ENCODE peak calls at places on chromosomes 1 and 21, in seven cellular contexts. O, E, H, D, G, Y and A are unnamed samples.

GRCh38 chr1:155286544-155286943 is 9.3 kb downstream of the HCN3 start:
- DNase-seq in H (no peak), D (no peak), G (no peak), O (no peak), E (no peak), Y (no peak), A (no peak)

GRCh38 chr1:212179394-212180076 is 105.7 kb upstream of the PPP2R5A start:
- DNase-seq in E (no peak), O (peak; percentile 73), G (no peak), H (no peak), Y (no peak), D (no peak), A (no peak)

GRCh38 chr1:176193023-176193422 is 14.1 kb downstream of the COP1 start:
- DNase-seq in D (no peak), Y (no peak), H (no peak), E (no peak), O (no peak), G (no peak), A (no peak)

GRCh38 chr1:98119793-98120192 is 199.0 kb upstream of the DPYD start:
- DNase-seq in E (no peak), G (no peak), Y (no peak), D (no peak), H (no peak), O (peak; percentile 29), A (no peak)

GRCh38 chr1:176552217-176552974 is 89.4 kb downstream of the PAPPA2 start:
- DNase-seq in E (no peak), H (no peak), D (no peak), Y (no peak), O (no peak), G (no peak), A (no peak)

GRCh38 chr1:172180886-172181285 is 239.6 kb upstream of the C1orf105 start:
- DNase-seq in O (peak; percentile 71), G (peak; percentile 16), E (peak; percentile 26), H (no peak), Y (peak; percentile 40), D (peak; percentile 31), A (no peak)

GRCh38 chr1:220811695-220812094 is 25.0 kb downstream of the MTARC1 start:
- DNase-seq in D (no peak), Y (no peak), O (no peak), G (no peak), E (no peak), H (no peak), A (no peak)

GRCh38 chr1:69121708-69122107 is 446.0 kb upstream of the LRRC7 start:
- DNase-seq in G (no peak), Y (no peak), E (no peak), H (no peak), D (no peak), O (peak; percentile 74), A (no peak)

GRCh38 chr1:234264832-234265231 is 108.4 kb upstream of the COA6 start:
- DNase-seq in H (no peak), G (no peak), E (no peak), D (no peak), Y (no peak), O (no peak), A (no peak)

GRCh38 chr1:180150982-180151381 is 3.7 kb upstream of the QSOX1 start:
- DNase-seq in H (no peak), G (no peak), D (no peak), O (peak; percentile 86), E (no peak), Y (no peak), A (no peak)

GRCh38 chr21:17045214-17045835 is 467.5 kb upstream of the CXADR start:
- DNase-seq in G (no peak), H (no peak), E (no peak), D (no peak), Y (no peak), O (peak; percentile 49), A (no peak)

GRCh38 chr1:84103197-84103992 is 40.7 kb upstream of the PRKACB start:
- DNase-seq in O (peak; percentile 85), E (peak; percentile 27), Y (peak; percentile 73), D (peak; percentile 39), G (no peak), H (no peak), A (no peak)

GRCh38 chr1:53076721-53077598 is 14.9 kb downstream of the PODN start:
- DNase-seq in Y (peak; percentile 41), G (no peak), D (no peak), E (peak; percentile 10), O (no peak), H (peak; percentile 68), A (no peak)

GRCh38 chr1:159282118-159282517 is 20.0 kb upstream of the FCER1A start:
- DNase-seq in O (peak; percentile 6), D (no peak), H (no peak), G (no peak), Y (no peak), E (no peak), A (no peak)

GRCh38 chr1:168116327-168116799 is 20.4 kb downstream of the GPR161 start:
- DNase-seq in E (no peak), D (peak; percentile 80), H (peak; percentile 66), G (no peak), O (no peak), Y (no peak), A (no peak)

GRCh38 chr1:29688477-29689365 is 452.4 kb downstream of the PTPRU start:
- DNase-seq in H (no peak), E (no peak), G (no peak), Y (no peak), O (peak; percentile 72), D (no peak), A (no peak)

GRCh38 chr1:230231739-230232075 is 164.7 kb downstream of the GALNT2 start:
- DNase-seq in D (peak; percentile 87), E (peak; percentile 58), O (peak; percentile 85), G (peak; percentile 29), Y (no peak), H (peak; percentile 81), A (no peak)

DNA sequence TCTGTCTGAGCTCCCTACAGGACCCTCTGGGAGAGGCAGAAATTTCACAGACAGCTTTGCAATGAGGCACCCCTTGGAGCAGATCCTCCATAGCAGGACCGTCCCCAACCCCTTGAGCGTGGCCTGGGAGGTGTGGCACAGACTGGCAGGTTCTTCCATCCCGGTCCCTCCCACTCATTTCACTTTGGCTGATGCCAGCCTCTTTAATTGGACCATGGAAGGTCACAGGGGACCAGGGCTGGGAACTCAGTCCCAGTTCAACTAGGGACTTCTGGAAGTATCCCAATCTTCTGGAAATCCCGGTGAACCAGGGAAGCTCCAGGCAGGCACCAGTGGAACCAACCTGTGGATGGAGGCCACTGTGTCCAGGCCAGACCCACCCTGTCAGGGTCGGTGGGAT is 83.7 kb downstream of the SPSB1 start:
- DNase-seq in E (no peak), Y (no peak), G (no peak), D (no peak), O (no peak), H (no peak), A (no peak)
- H3K4me3 ChIP-seq in E (no peak overlapping the region), Y (no peak overlapping the region), G (no peak overlapping the region), D (no peak overlapping the region), O (no peak overlapping the region), H (no peak overlapping the region), A (no peak overlapping the region)

GRCh38 chr1:116950497-116951174 is 40.9 kb downstream of the PTGFRN start:
- DNase-seq in D (no peak), G (no peak), E (no peak), O (peak; percentile 72), H (no peak), Y (no peak), A (peak; percentile 89)
- H3K4me3 ChIP-seq in D (no peak overlapping the region), G (no peak overlapping the region), E (no peak overlapping the region), O (no peak overlapping the region), H (no peak overlapping the region), Y (no peak overlapping the region), A (peak overlapping the region; percentile 17)

DNA sequence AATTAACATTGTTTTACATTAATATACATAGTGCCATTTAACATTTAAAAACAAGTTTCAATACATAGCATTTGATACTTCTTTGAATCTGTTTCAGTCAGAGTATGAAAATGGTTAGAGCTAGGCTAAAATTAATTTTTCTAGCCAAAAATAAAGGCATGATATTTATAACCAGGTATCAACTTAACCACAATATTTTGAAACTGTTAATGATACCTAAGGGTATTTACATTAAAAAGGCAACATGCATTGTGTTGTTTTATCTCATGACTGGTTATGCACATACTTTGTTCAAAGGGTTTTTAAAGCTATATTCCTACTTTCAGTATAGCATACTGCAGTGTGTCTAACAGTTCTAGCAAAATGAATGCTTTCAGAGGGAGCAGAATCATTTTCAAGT is 130.0 kb downstream of the HS2ST1 start:
- DNase-seq in G (no peak), O (no peak), E (no peak), Y (no peak), D (no peak), H (no peak), A (no peak)
- H3K4me3 ChIP-seq in G (no peak overlapping the region), O (no peak overlapping the region), E (no peak overlapping the region), Y (no peak overlapping the region), D (no peak overlapping the region), H (no peak overlapping the region), A (no peak overlapping the region)

DNA sequence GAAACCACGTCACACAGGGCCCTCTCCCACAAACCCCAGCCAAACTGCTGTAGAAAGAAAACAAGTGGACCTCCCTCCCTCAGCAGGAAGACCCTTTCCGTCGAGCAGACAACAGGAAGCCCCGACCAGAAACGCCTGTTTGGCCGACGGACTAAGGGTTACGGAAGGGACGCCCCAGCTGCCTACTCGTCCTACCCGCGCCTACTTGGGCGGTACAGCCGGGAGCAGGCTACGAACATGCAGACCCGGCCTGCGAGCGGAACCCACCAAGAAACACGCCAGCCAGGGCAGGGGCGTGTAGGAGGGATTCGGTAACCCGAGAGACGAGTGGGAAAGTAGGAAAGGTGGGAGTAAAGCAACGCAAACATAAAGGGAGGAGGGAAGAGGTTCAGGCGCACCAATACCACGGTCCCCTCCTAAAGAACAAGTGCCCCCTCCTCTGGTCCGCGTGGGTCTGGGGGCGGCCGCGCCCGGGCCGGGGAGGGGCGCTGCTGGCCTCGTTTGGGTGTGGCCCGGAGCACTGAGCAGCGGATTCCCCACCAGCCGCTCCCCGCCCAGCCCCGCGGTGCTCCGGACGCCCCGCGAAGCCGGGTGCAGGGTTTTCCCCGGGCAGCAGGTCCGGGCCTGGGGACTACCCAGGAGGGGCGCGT is 450 bp downstream of the S100A10 start:
- DNase-seq in Y (no peak), D (peak; percentile 63), G (no peak), O (peak; percentile 29), E (peak; percentile 41), H (peak; percentile 70), A (no peak)
- H3K4me3 ChIP-seq in Y (peak overlapping the region; percentile 66), D (peak overlapping the region; percentile 91), G (peak overlapping the region; percentile 70), O (peak overlapping the region; percentile 43), E (peak overlapping the region; percentile 78), H (peak overlapping the region; percentile 58), A (peak overlapping the region; percentile 87)

GRCh38 chr1:15465674-15466073 is 9.1 kb downstream of the CELA2A start:
- DNase-seq in O (no peak), G (no peak), H (no peak), E (no peak), Y (no peak), D (no peak), A (no peak)
- H3K4me3 ChIP-seq in O (no peak overlapping the region), G (no peak overlapping the region), H (no peak overlapping the region), E (no peak overlapping the region), Y (no peak overlapping the region), D (no peak overlapping the region), A (no peak overlapping the region)

DNA sequence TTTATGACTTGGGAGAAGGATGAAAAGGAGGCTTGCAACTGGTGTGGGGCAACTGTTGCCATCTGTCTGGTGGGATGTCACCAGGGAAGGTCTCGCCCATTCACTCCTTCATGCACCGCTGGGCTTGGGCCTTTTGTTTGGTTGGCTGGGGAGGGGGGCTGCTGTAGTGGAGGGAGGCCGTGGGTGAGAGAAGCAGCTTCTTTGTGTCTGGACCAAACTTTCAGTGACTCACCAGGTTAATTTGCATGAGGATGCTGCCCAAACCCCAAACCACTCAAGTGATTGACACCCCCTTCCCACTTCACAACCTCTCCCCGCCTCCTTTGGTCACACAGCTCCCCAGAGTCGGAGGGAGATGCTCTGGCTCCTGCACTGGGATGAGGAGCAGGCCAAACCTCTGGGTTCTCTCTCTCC is 19.7 kb downstream of the BTG2 start:
- DNase-seq in Y (no peak), O (no peak), D (no peak), H (no peak), E (no peak), G (no peak), A (no peak)
- H3K4me3 ChIP-seq in Y (no peak overlapping the region), O (no peak overlapping the region), D (no peak overlapping the region), H (no peak overlapping the region), E (no peak overlapping the region), G (no peak overlapping the region), A (no peak overlapping the region)